ENCODE peak calls at places on chromosomes 3 and 15, in ten cellular contexts. O is CD4-positive, CD25-positive, alpha-beta regulatory T cell; Z is Peyer's patch; T is naive thymus-derived CD4-positive, alpha-beta T cell; N is heart left ventricle; L is tibial artery; D is cardiac muscle cell; B is sigmoid colon; C is uterus; W is ascending aorta. H is an unnamed sample.

GRCh38 chr15:66291816-66292215 is 1.6 kb upstream of the DIS3L start:
- DNase-seq in O (no peak), Z (no peak), T (no peak), N (no peak), L (no peak), D (no peak), B (no peak), C (no peak), W (no peak), H (no peak)

GRCh38 chr3:153369561-153370374 is 207.7 kb downstream of the RAP2B start:
- DNase-seq in O (no peak), Z (no peak), T (no peak), N (no peak), L (no peak), D (no peak), B (no peak), C (no peak), W (no peak), H (no peak)

GRCh38 chr3:106025151-106025722 is 156.4 kb upstream of the CBLB start:
- DNase-seq in O (no peak), Z (no peak), T (no peak), N (peak; percentile 42), L (peak; percentile 23), D (no peak), B (no peak), C (no peak), W (no peak), H (no peak)

GRCh38 chr3:184765730-184766074 is 46.3 kb upstream of the VPS8 start:
- DNase-seq in O (no peak), Z (no peak), T (no peak), N (no peak), L (no peak), D (no peak), B (no peak), C (no peak), W (no peak), H (no peak)

GRCh38 chr3:140186421-140186920 is 251.5 kb downstream of the CLSTN2 start:
- DNase-seq in O (no peak), Z (no peak), T (no peak), N (no peak), L (no peak), D (peak; percentile 25), B (no peak), C (no peak), W (no peak), H (no peak)

GRCh38 chr15:99504071-99504822 is 61.5 kb upstream of the MEF2A start:
- DNase-seq in O (no peak), Z (no peak), T (no peak), N (no peak), L (no peak), D (no peak), B (no peak), C (no peak), W (no peak), H (no peak)

GRCh38 chr15:41562784-41563198 is 3.8 kb downstream of the TYRO3 start:
- DNase-seq in O (no peak), Z (no peak), T (no peak), N (no peak), L (no peak), D (peak; percentile 75), B (no peak), C (peak; percentile 81), W (no peak), H (no peak)

GRCh38 chr3:99899603-99900002 is 81.9 kb downstream of the CMSS1 start:
- DNase-seq in O (no peak), Z (no peak), T (no peak), N (no peak), L (no peak), D (no peak), B (no peak), C (no peak), W (no peak), H (no peak)

DNA sequence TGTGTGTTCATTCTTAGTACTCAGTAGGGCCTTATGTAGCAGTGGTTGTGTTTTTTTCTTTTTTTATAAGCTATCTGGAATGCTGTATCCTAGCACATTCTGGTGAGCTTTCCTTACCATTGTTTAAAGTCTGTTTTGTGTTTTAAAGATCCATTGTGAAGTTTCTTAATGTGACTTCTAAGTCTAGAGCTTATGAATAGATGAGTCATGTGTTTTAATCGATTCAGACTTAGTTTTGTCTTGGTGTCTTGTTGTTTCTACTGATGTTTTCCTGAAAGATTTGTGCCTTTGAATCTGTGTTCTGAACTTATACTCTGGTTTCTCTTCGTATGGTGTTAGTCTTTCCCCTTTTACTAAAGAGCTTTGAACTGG is 24.5 kb downstream of the AKAP13 start:
- DNase-seq in O (no peak), Z (no peak), T (no peak), N (no peak), L (no peak), D (no peak), B (no peak), C (no peak), W (no peak), H (no peak)
- H3K4me1 ChIP-seq in O (peaks cover 52% of the 10 kb centered on the region), Z (no peaks in the 10 kb centered on the region), T (peaks cover 28% of the 10 kb centered on the region), N (peaks cover 37% of the 10 kb centered on the region), L (peaks cover 76% of the 10 kb centered on the region), D (peaks cover 30% of the 10 kb centered on the region), B (peaks cover 55% of the 10 kb centered on the region), C (peaks cover 14% of the 10 kb centered on the region), W (peaks cover 69% of the 10 kb centered on the region), H (peaks cover 61% of the 10 kb centered on the region)

GRCh38 chr3:112132554-112132953 is 494 bp downstream of the GCSAM start:
- DNase-seq in O (no peak), Z (no peak), T (no peak), N (no peak), L (no peak), D (no peak), B (no peak), C (no peak), W (no peak), H (no peak)

GRCh38 chr3:112130638-112130993 is 2.4 kb downstream of the GCSAM start:
- DNase-seq in O (no peak), Z (no peak), T (no peak), N (no peak), L (no peak), D (no peak), B (no peak), C (no peak), W (no peak), H (no peak)

GRCh38 chr3:112132088-112132487 is 960 bp downstream of the GCSAM start:
- DNase-seq in O (no peak), Z (no peak), T (no peak), N (no peak), L (no peak), D (no peak), B (no peak), C (no peak), W (no peak), H (no peak)

GRCh38 chr3:112129925-112130637 is 3.0 kb downstream of the GCSAM start:
- DNase-seq in O (no peak), Z (no peak), T (no peak), N (no peak), L (no peak), D (no peak), B (no peak), C (no peak), W (no peak), H (no peak)

DNA sequence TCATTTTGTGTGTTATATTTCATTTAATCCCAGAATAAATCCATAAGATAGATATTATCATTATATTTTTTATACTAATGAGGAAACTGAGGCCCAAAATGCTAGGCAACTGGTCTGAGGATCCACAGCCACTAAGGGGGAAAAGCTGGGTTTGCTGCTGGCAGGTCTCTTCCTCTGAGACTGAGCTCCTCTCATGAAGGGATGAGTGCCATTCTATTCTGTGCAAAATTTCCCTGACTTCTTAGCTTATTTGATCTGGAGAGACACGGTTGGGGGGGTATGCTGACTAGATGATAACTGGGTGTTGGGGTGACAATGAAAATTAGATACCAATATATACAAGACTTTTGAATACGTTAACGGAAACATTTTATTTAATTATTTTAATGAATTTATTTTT is 1.9 kb downstream of the GCSAM start:
- DNase-seq in O (no peak), Z (no peak), T (no peak), N (no peak), L (no peak), D (no peak), B (no peak), C (no peak), W (no peak), H (no peak)
- H3K4me3 ChIP-seq in O (peak overlapping the region; percentile 65), Z (no peak overlapping the region), T (no peak overlapping the region), N (no peak overlapping the region), L (no peak overlapping the region), D (no peak overlapping the region), B (no peak overlapping the region), C (no peak overlapping the region), W (no peak overlapping the region), H (no peak overlapping the region)

GRCh38 chr3:72340056-72340455 is 508.2 kb downstream of the SHQ1 start:
- DNase-seq in O (no peak), Z (no peak), T (no peak), N (no peak), L (no peak), D (no peak), B (no peak), C (no peak), W (no peak), H (no peak)

GRCh38 chr3:72338942-72339749 is 509.1 kb downstream of the SHQ1 start:
- DNase-seq in O (no peak), Z (no peak), T (no peak), N (no peak), L (peak; percentile 35), D (peak; percentile 90), B (no peak), C (peak; percentile 43), W (peak; percentile 73), H (no peak)

GRCh38 chr3:72340476-72341379 is 507.5 kb downstream of the SHQ1 start:
- DNase-seq in O (no peak), Z (no peak), T (no peak), N (no peak), L (no peak), D (no peak), B (no peak), C (peak; percentile 79), W (no peak), H (no peak)

GRCh38 chr3:72338082-72338941 is 509.9 kb downstream of the SHQ1 start:
- DNase-seq in O (no peak), Z (no peak), T (no peak), N (no peak), L (no peak), D (no peak), B (no peak), C (no peak), W (no peak), H (no peak)

GRCh38 chr3:72339750-72340025 is 508.6 kb downstream of the SHQ1 start:
- DNase-seq in O (no peak), Z (no peak), T (no peak), N (no peak), L (no peak), D (no peak), B (no peak), C (no peak), W (no peak), H (no peak)
- H3K4me1 ChIP-seq in O (peaks cover 13% of the 10 kb centered on the region), Z (no peaks in the 10 kb centered on the region), T (no peaks in the 10 kb centered on the region), N (peaks cover 10% of the 10 kb centered on the region), L (peaks cover 21% of the 10 kb centered on the region), D (peaks cover 22% of the 10 kb centered on the region), B (peaks cover 47% of the 10 kb centered on the region), C (peaks cover 8% of the 10 kb centered on the region), W (peaks cover 33% of the 10 kb centered on the region), H (peaks cover 21% of the 10 kb centered on the region)

GRCh38 chr15:80679805-80680175 is 15.3 kb upstream of the ABHD17C start:
- DNase-seq in O (no peak), Z (no peak), T (no peak), N (no peak), L (no peak), D (no peak), B (no peak), C (no peak), W (no peak), H (no peak)

GRCh38 chr15:80685628-80686027 is 9.5 kb upstream of the ABHD17C start:
- DNase-seq in O (no peak), Z (no peak), T (no peak), N (no peak), L (no peak), D (no peak), B (no peak), C (no peak), W (no peak), H (no peak)

GRCh38 chr15:80679167-80679804 is 15.8 kb upstream of the ABHD17C start:
- DNase-seq in O (no peak), Z (no peak), T (no peak), N (no peak), L (no peak), D (no peak), B (no peak), C (no peak), W (no peak), H (no peak)

GRCh38 chr15:80684697-80685096 is 10.4 kb upstream of the ABHD17C start:
- DNase-seq in O (no peak), Z (no peak), T (no peak), N (no peak), L (no peak), D (no peak), B (no peak), C (no peak), W (no peak), H (no peak)

GRCh38 chr15:80682201-80682600 is 12.9 kb upstream of the ABHD17C start:
- DNase-seq in O (no peak), Z (no peak), T (no peak), N (no peak), L (no peak), D (no peak), B (no peak), C (no peak), W (no peak), H (no peak)
- H3K4me3 ChIP-seq in O (no peak overlapping the region), Z (no peak overlapping the region), T (no peak overlapping the region), N (no peak overlapping the region), L (no peak overlapping the region), D (no peak overlapping the region), B (no peak overlapping the region), C (no peak overlapping the region), W (no peak overlapping the region), H (no peak overlapping the region)

H was measured in CD4-positive, alpha-beta memory T cell.